ENCODE peak calls at places on chromosome 3, in nine cellular contexts. N is HFFc6; G is T follicular helper cell; Y is activated T-helper 2 cell treated with anti-CD3 and anti-CD28 coated beads, Interferon-gamma antibody, Interleukin-2, Interleukin-4, amounts not matched to agents 10 μg/mL and 5 μg/mL and 100 μg/mL, durations not matched to agents 14 hours and 24 hours and 36 hours; Z is RWPE1; B is GM19239; L is activated B cell treated with CpG ODN at 0.5 μM for 24 hours; K is brain microvascular endothelial cell; J is HCT116. A is an unnamed sample.

GRCh38 chr3:17645074-17645698 is 97.2 kb downstream of the TBC1D5 start:
- DNase-seq in N (peak; percentile 64), G (no peak), Y (no peak), Z (peak; percentile 22), B (peak; percentile 3), L (no peak), K (peak; percentile 66), J (peak; percentile 43), A (no peak)

GRCh38 chr3:188574885-188575284 is 420.9 kb downstream of the LPP start:
- DNase-seq in N (no peak), G (no peak), Y (no peak), Z (no peak), B (no peak), L (no peak), K (no peak), J (no peak), A (no peak)

GRCh38 chr3:113485161-113485609 is 29.8 kb downstream of the SPICE1 start:
- DNase-seq in N (no peak), G (no peak), Y (no peak), Z (no peak), B (no peak), L (no peak), K (no peak), J (no peak), A (no peak)

GRCh38 chr3:146626384-146627122 is 21.4 kb upstream of the PLSCR5 start:
- DNase-seq in N (no peak), G (no peak), Y (no peak), Z (no peak), B (no peak), L (no peak), K (no peak), J (no peak), A (no peak)

GRCh38 chr3:72959336-72959735 is 37.3 kb upstream of the PPP4R2 start:
- DNase-seq in N (no peak), G (no peak), Y (no peak), Z (no peak), B (no peak), L (no peak), K (no peak), J (no peak), A (no peak)

GRCh38 chr3:188358787-188359493 is 205.0 kb downstream of the LPP start:
- DNase-seq in N (no peak), G (no peak), Y (no peak), Z (no peak), B (no peak), L (no peak), K (no peak), J (no peak), A (no peak)

GRCh38 chr3:133114198-133114597 is 76.0 kb downstream of the TMEM108 start:
- DNase-seq in N (no peak), G (no peak), Y (no peak), Z (no peak), B (no peak), L (no peak), K (no peak), J (no peak), A (no peak)

GRCh38 chr3:120637836-120638559 is 41.9 kb downstream of the NDUFB4 start:
- DNase-seq in N (no peak), G (no peak), Y (no peak), Z (no peak), B (no peak), L (no peak), K (no peak), J (no peak), A (no peak)

GRCh38 chr3:170978335-170978745 is 48.2 kb downstream of the SLC2A2 start:
- DNase-seq in N (no peak), G (no peak), Y (no peak), Z (no peak), B (no peak), L (no peak), K (no peak), J (no peak), A (no peak)

GRCh38 chr3:43207628-43208085 is 78.7 kb upstream of the SNRK start:
- DNase-seq in N (peak; percentile 43), G (no peak), Y (no peak), Z (no peak), B (no peak), L (no peak), K (no peak), J (no peak), A (no peak)

GRCh38 chr3:164340273-164340672 is 738.0 kb downstream of the SI start:
- DNase-seq in N (no peak), G (no peak), Y (no peak), Z (no peak), B (no peak), L (no peak), K (no peak), J (no peak), A (no peak)

GRCh38 chr3:158992466-158992865 is 190.6 kb downstream of the MFSD1 start:
- DNase-seq in N (no peak), G (no peak), Y (no peak), Z (no peak), B (no peak), L (no peak), K (no peak), J (no peak), A (no peak)

GRCh38 chr3:121736112-121736511 is 13.4 kb downstream of the GOLGB1 start:
- DNase-seq in N (no peak), G (no peak), Y (no peak), Z (no peak), B (no peak), L (no peak), K (peak; percentile 72), J (no peak), A (no peak)

GRCh38 chr3:44104668-44105321 is 136.9 kb upstream of the TOPAZ1 start:
- DNase-seq in N (peak; percentile 67), G (no peak), Y (peak; percentile 12), Z (peak; percentile 93), B (peak; percentile 24), L (no peak), K (peak; percentile 63), J (peak; percentile 78), A (peak; percentile 55)

GRCh38 chr3:37071921-37072320 is 78.6 kb downstream of the MLH1 start:
- DNase-seq in N (no peak), G (no peak), Y (no peak), Z (no peak), B (no peak), L (no peak), K (no peak), J (no peak), A (no peak)

GRCh38 chr3:72010044-72010443 is 225.1 kb upstream of the PROK2 start:
- DNase-seq in N (no peak), G (no peak), Y (no peak), Z (no peak), B (peak; percentile 13), L (no peak), K (no peak), J (no peak), A (peak; percentile 52)

GRCh38 chr3:155010416-155010815 is 69.7 kb upstream of the MME start:
- DNase-seq in N (no peak), G (no peak), Y (no peak), Z (no peak), B (no peak), L (no peak), K (no peak), J (no peak), A (no peak)